ENCODE peak calls at places on chromosomes 13 and 19, in ten cellular contexts. B is MM.1S, D is OCI-LY7, H is GM23248, U is GM23338, E is hepatocyte, M is PC-3, X is HCT116, S is SK-N-SH, V is Karpas-422. O is an unnamed sample. For H3K9me2 and H3K4me1, the result is how much of the 10 kb centered on the place peaks cover.

GRCh38 chr19:49455729-49456128 is 2.7 kb downstream of the ALDH16A1 start:
- DNase-seq in B (no peak), D (no peak), H (peak), U (no peak), E (no peak), M (no peak), X (no peak), S (no peak), V (no peak), O (no peak)

GRCh38 chr13:99972190-99972731 is 694 bp upstream of the ZIC5 start:
- DNase-seq in B (no peak), D (no peak), H (no peak), U (peak), E (no peak), M (no peak), X (no peak), S (peak), V (no peak), O (no peak)

GRCh38 chr19:5156231-5156986 is 184.2 kb downstream of the PTPRS start:
- DNase-seq in B (no peak), D (no peak), H (peak), U (no peak), E (no peak), M (no peak), X (no peak), S (peak), V (no peak), O (no peak)

GRCh38 chr13:75760182-75760981 is 124.3 kb downstream of the LMO7 start:
- DNase-seq in B (no peak), D (no peak), H (peak), U (no peak), E (peak), M (peak), X (peak), S (no peak), V (peak), O (peak)

GRCh38 chr19:18160792-18161690 is 8.1 kb downstream of the PIK3R2 start:
- DNase-seq in B (peak), D (peak), H (peak), U (peak), E (peak), M (peak), X (no peak), S (peak), V (peak), O (no peak)

GRCh38 chr19:48249502-48250014 is 6.2 kb downstream of the CARD8 start:
- DNase-seq in B (peak), D (peak), H (no peak), U (no peak), E (no peak), M (no peak), X (no peak), S (no peak), V (peak), O (no peak)

GRCh38 chr19:30864460-30865215 is 484.6 kb downstream of the TSHZ3 start:
- DNase-seq in B (no peak), D (no peak), H (no peak), U (no peak), E (no peak), M (no peak), X (no peak), S (no peak), V (no peak), O (no peak)

GRCh38 chr13:98480915-98481510 is 95.9 kb downstream of the STK24 start:
- DNase-seq in B (no peak), D (peak), H (no peak), U (no peak), E (no peak), M (no peak), X (no peak), S (peak), V (no peak), O (no peak)

GRCh38 chr13:37526710-37527446 is 71.7 kb downstream of the POSTN start:
- DNase-seq in B (no peak), D (no peak), H (peak), U (no peak), E (no peak), M (no peak), X (no peak), S (no peak), V (no peak), O (no peak)

GRCh38 chr19:33906578-33907335 is 110.1 kb downstream of the KCTD15 start:
- DNase-seq in B (no peak), D (no peak), H (peak), U (peak), E (peak), M (no peak), X (no peak), S (no peak), V (no peak), O (no peak)

GRCh38 chr13:99028890-99029289 is 51.0 kb upstream of the DOCK9 start:
- DNase-seq in B (peak), D (peak), H (no peak), U (peak), E (no peak), M (no peak), X (no peak), S (no peak), V (peak), O (no peak)

GRCh38 chr19:46755077-46755852 is 9.0 kb upstream of the STRN4 start:
- DNase-seq in B (no peak), D (no peak), H (peak), U (no peak), E (no peak), M (no peak), X (no peak), S (no peak), V (no peak), O (no peak)
- H3K27ac ChIP-seq in B (no peak), D (no peak), H (no peak), U (no peak), E (no peak), M (no peak), X (no peak), S (no peak), V (no peak), O (no peak)

DNA sequence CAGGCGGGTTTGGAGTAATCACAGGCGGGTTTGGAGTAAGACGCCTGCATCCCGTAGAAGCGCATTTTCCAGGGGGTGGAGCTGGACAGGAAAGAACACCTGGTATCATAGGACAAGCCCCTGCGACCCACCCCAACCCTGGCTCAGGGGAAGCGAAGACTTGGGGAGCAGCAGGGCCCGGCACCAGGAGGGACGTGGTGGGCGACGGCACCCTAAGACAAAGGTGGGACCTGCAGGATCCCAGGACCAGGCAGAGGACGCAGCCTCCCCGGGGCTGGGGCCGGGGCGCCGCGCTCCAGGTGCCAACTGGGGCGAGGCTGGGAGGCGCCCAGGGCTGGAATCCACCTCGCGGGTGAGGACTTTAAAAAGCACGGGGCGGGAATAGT is 520 bp downstream of the ZNF600 start:
- DNase-seq in B (no peak), D (no peak), H (peak), U (peak), E (peak), M (peak), X (no peak), S (peak), V (peak), O (no peak)
- H3K9me2 ChIP-seq in B (under half), D (under half), H (under half), U (under half), E (under half), M (under half), X (under half), S (under half), V (under half), O (under half)

GRCh38 chr19:6891761-6892385 is 4.5 kb downstream of the ADGRE1 start:
- DNase-seq in B (no peak), D (peak), H (no peak), U (no peak), E (no peak), M (no peak), X (no peak), S (no peak), V (no peak), O (no peak)
- H3K4me1 ChIP-seq in B (under half), D (under half), H (under half), U (under half), E (under half), M (under half), X (under half), S (under half), V (under half), O (under half)

DNA sequence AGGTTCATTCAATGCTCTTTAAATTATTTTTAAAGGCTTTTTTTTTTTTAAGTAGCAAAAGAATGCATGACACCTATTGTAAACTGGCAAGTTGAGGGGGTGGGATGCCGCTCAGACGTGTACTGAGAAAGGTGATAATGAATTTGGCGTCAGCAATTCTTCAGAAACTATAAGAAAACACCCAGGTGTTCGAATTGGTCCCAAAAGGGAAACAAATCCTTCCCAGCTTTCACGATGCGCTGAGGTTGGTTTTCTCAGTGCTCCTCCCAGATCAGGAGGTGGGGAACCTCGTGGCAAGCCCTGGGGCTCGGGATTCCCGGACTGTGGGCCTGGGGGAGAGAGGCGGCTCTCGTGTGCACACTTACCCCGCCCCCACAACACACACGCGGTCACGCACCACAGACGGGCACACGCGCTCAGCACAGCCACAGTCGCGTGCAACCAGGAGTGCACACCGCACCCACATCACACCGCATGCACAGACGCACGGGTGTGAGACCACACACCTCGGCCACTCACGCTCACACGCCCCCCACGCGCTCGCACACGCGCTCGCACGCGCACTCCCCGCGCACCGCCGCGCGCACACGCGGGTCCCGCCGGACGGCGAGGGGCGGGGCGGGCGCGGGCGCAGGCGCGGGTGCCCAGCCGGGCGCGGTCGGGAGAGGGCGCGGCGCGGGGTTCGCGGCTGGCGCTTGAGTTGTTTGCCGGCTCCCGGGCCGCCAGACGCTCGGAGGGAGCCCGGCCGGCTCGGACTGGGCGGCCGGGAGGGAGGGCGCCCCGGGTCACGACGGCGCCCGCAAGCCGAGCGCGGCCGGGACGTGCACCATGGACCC is at the start of gene FAM124A:
- DNase-seq in B (peak), D (peak), H (peak), U (peak), E (peak), M (peak), X (peak), S (peak), V (no peak), O (no peak)
- H3K27ac ChIP-seq in B (peak), D (no peak), H (no peak), U (peak), E (no peak), M (no peak), X (peak), S (no peak), V (no peak), O (no peak)

GRCh38 chr13:109246001-109246400 is 540.4 kb downstream of the IRS2 start:
- DNase-seq in B (no peak), D (no peak), H (no peak), U (no peak), E (no peak), M (no peak), X (no peak), S (no peak), V (no peak), O (peak)
- H3K9me2 ChIP-seq in B (under half), D (under half), H (under half), U (under half), E (under half), M (under half), X (under half), S (under half), V (under half), O (under half)

GRCh38 chr19:19466201-19466600 is 49.1 kb downstream of the TSSK6 start:
- DNase-seq in B (no peak), D (no peak), H (no peak), U (no peak), E (no peak), M (no peak), X (no peak), S (no peak), V (no peak), O (no peak)

GRCh38 chr19:19463348-19464117 is 51.8 kb downstream of the TSSK6 start:
- DNase-seq in B (no peak), D (no peak), H (peak), U (no peak), E (no peak), M (no peak), X (no peak), S (no peak), V (no peak), O (no peak)

GRCh38 chr19:19461671-19462622 is 53.4 kb downstream of the TSSK6 start:
- DNase-seq in B (no peak), D (no peak), H (no peak), U (peak), E (peak), M (no peak), X (no peak), S (peak), V (no peak), O (no peak)

GRCh38 chr19:19465436-19466070 is 49.8 kb downstream of the TSSK6 start:
- DNase-seq in B (no peak), D (no peak), H (no peak), U (no peak), E (no peak), M (no peak), X (no peak), S (no peak), V (no peak), O (no peak)

GRCh38 chr19:19464339-19465098 is 50.8 kb downstream of the TSSK6 start:
- DNase-seq in B (no peak), D (no peak), H (peak), U (peak), E (peak), M (no peak), X (no peak), S (no peak), V (no peak), O (no peak)
- H3K4me1 ChIP-seq in B (under half), D (under half), H (half or more), U (under half), E (under half), M (under half), X (under half), S (half or more), V (under half), O (under half)

DNA sequence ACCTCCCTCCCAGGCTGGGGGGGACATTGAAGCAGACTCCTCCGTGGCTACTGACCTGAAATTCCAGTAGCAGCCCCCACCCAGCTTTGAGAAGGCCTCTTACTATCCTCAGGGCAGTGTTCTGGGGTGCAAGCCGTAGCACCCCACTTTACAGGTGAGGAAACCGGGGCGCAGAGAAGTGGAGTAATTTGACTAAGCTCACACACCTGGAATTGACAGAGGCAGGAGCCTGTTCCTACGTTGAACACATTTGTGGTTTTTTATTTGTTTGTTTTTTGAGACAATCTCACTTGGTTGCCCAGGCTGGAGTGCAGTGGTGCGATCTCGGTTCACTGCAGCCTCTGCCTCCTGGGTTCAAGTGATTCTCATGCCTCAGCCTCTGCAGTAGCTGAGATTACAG is 14.6 kb upstream of the S1PR4 start:
- DNase-seq in B (no peak), D (no peak), H (no peak), U (no peak), E (no peak), M (peak), X (no peak), S (no peak), V (no peak), O (no peak)
- H3K27ac ChIP-seq in B (no peak), D (no peak), H (no peak), U (no peak), E (no peak), M (peak), X (no peak), S (no peak), V (no peak), O (no peak)

DNA sequence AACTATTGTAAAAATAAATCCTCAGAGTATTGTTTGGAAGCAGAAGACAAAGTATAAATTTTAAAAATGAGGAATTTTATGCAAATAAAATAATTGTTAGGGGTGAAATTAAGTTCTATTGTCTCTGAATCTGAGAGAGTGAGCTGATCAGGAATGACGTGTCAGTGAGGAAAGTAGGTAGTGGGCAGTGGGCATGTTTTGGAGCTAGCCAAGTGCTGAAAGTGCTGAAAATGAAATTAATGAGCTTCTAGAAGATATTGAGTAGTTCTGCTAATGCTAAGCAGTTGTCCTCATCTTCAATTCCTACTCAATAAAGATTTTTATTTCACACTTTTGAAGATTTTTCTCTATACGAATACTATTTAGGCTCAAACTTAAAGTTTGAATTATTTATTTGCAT is 1167.8 kb upstream of the PCDH20 start:
- DNase-seq in B (no peak), D (no peak), H (no peak), U (no peak), E (no peak), M (no peak), X (no peak), S (no peak), V (no peak), O (no peak)
- H3K9me2 ChIP-seq in B (under half), D (under half), H (under half), U (under half), E (under half), M (under half), X (under half), S (under half), V (under half), O (under half)

DNA sequence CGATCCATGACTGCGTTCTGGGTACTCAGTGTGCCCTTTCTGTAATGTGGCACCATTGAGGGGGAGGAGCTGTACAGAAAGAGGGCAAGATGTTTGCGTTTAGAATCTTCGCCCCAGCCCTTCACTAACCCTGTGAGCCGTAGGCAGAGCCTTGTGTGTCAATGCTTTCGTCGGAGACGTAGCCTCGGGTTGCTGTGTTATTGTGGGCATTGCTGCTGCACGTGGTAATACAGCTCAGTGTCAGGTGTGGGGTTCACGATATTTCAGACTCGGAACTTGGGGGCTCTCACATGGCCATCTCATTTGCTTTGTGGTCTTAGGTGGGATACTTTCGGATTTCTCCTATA is 6.1 kb downstream of the RPS9 start:
- DNase-seq in B (no peak), D (no peak), H (no peak), U (no peak), E (no peak), M (no peak), X (no peak), S (no peak), V (peak), O (no peak)
- H3K4me1 ChIP-seq in B (under half), D (half or more), H (under half), U (under half), E (half or more), M (half or more), X (half or more), S (under half), V (under half), O (half or more)

GRCh38 chr19:13097331-13098258 is 5.1 kb downstream of the LYL1 start:
- DNase-seq in B (no peak), D (no peak), H (peak), U (peak), E (no peak), M (no peak), X (no peak), S (no peak), V (peak), O (no peak)

GRCh38 chr19:13100871-13101589 is 1.6 kb downstream of the LYL1 start:
- DNase-seq in B (no peak), D (peak), H (peak), U (peak), E (no peak), M (peak), X (no peak), S (no peak), V (no peak), O (no peak)

GRCh38 chr19:13100031-13100588 is 2.5 kb downstream of the LYL1 start:
- DNase-seq in B (no peak), D (peak), H (peak), U (no peak), E (no peak), M (no peak), X (no peak), S (no peak), V (peak), O (no peak)

GRCh38 chr19:13098291-13099072 is 4.2 kb downstream of the LYL1 start:
- DNase-seq in B (no peak), D (no peak), H (peak), U (peak), E (no peak), M (peak), X (no peak), S (no peak), V (peak), O (peak)

GRCh38 chr19:13099073-13099999 is 3.3 kb downstream of the LYL1 start:
- DNase-seq in B (peak), D (peak), H (no peak), U (peak), E (peak), M (no peak), X (no peak), S (no peak), V (no peak), O (no peak)
- H3K27ac ChIP-seq in B (no peak), D (peak), H (no peak), U (no peak), E (no peak), M (no peak), X (no peak), S (no peak), V (no peak), O (no peak)